ENCODE peak calls at places on chromosomes 13 and 19, in eight cellular contexts. B is testis, S is hepatocyte, L is ovary, R is lower lobe of right lung, O is transverse colon, W is sigmoid colon, U is esophagus squamous epithelium. T is an unnamed sample. For H3K27me3 and H3K4me1, the result is how much of the 10 kb centered on the place peaks cover.

GRCh38 chr19:49338691-49339363 is 3.6 kb downstream of the CD37 start:
- DNase-seq in S (peak), O (peak), R (peak), U (no peak), W (peak), B (peak), L (peak), T (peak)

GRCh38 chr13:51981355-51981754 is 29.9 kb downstream of the ATP7B start:
- DNase-seq in S (no peak), U (no peak), B (no peak), O (no peak), R (no peak), W (no peak), L (no peak), T (no peak)

GRCh38 chr13:80173224-80173623 is 167.7 kb downstream of the SPRY2 start:
- DNase-seq in O (peak), W (no peak), S (no peak), B (no peak), L (no peak), R (no peak), U (no peak), T (no peak)

GRCh38 chr13:46296920-46297319 is 85.2 kb downstream of the LRRC63 start:
- DNase-seq in S (peak), O (no peak), B (no peak), W (no peak), R (no peak), L (no peak), U (no peak), T (no peak)

GRCh38 chr19:45492627-45493470 is 4.0 kb downstream of the RTN2 start:
- DNase-seq in W (peak), U (no peak), O (peak), R (no peak), S (peak), L (no peak), B (no peak), T (peak)

GRCh38 chr13:51825165-51825592 is 19.8 kb downstream of the TMEM272 start:
- DNase-seq in U (no peak), R (no peak), S (no peak), L (no peak), O (no peak), W (no peak), B (no peak), T (no peak)

GRCh38 chr13:31477961-31478360 is 261.4 kb upstream of the RXFP2 start:
- DNase-seq in O (no peak), W (no peak), R (no peak), B (no peak), L (no peak), U (no peak), S (no peak), T (no peak)

GRCh38 chr13:79741006-79741405 is 260.1 kb downstream of the NDFIP2 start:
- DNase-seq in O (no peak), B (peak), R (no peak), W (no peak), U (no peak), S (peak), L (peak), T (no peak)

GRCh38 chr19:48283908-48284307 is 14.0 kb downstream of the ZNF114 start:
- DNase-seq in B (no peak), W (no peak), L (no peak), S (peak), R (no peak), U (no peak), O (no peak), T (no peak)

GRCh38 chr13:79540504-79540903 is 59.5 kb downstream of the NDFIP2 start:
- DNase-seq in L (no peak), S (no peak), U (no peak), B (no peak), R (no peak), O (no peak), W (no peak), T (no peak)

GRCh38 chr13:101305981-101306411 is 110.3 kb downstream of the NALCN start:
- DNase-seq in S (no peak), B (no peak), U (no peak), R (no peak), L (no peak), O (no peak), W (no peak), T (no peak)

GRCh38 chr13:101306773-101307172 is 109.5 kb downstream of the NALCN start:
- DNase-seq in S (no peak), U (no peak), W (no peak), O (no peak), R (no peak), L (no peak), B (no peak), T (no peak)

GRCh38 chr13:101307181-101307701 is 109.1 kb downstream of the NALCN start:
- DNase-seq in R (no peak), O (no peak), W (no peak), S (peak), L (no peak), B (no peak), U (no peak), T (no peak)

GRCh38 chr13:101309014-101309619 is 107.2 kb downstream of the NALCN start:
- DNase-seq in B (no peak), L (no peak), U (no peak), R (no peak), S (no peak), O (no peak), W (no peak), T (no peak)

GRCh38 chr13:101308247-101309013 is 107.9 kb downstream of the NALCN start:
- DNase-seq in B (no peak), S (no peak), L (no peak), U (no peak), R (no peak), W (no peak), O (no peak), T (no peak)
- H3K27me3 ChIP-seq in B (under half), S (under half), L (under half), U (under half), R (under half), W (under half), O (under half), T (under half)

GRCh38 chr19:38697641-38698071 is 46.6 kb downstream of the CAPN12 start:
- DNase-seq in S (no peak), B (no peak), U (no peak), W (no peak), O (no peak), R (no peak), L (no peak), T (no peak)
- H3K4me1 ChIP-seq in S (half or more), B (under half), U (half or more), W (half or more), O (half or more), R (half or more), L (under half), T (under half)

DNA sequence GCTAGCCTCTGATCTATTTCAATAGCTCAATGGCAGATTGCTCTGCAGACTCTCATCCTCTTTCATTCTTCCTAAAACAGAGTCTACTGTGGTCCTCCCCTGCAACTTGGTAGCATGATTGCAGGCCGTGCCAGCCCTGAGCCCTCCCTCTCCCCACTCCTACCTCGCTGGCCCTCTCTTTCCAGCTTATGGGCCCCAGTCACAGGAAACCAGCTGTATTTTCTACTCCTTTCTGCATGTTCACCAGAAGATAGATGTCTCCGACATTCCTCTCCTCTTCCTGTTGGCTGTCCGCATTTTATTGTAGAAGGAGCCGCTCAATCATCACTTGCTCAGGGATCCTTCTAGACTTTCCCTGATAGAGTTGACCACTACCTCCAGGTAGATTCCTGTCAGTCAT is 50.2 kb downstream of the SERP2 start:
- DNase-seq in W (no peak), B (no peak), S (no peak), O (no peak), R (no peak), L (no peak), U (no peak), T (no peak)
- H3K27me3 ChIP-seq in W (under half), B (under half), S (under half), O (under half), R (under half), L (under half), U (under half), T (under half)

GRCh38 chr19:1699386-1699785 is 47.0 kb upstream of the TCF3 start:
- DNase-seq in L (no peak), O (no peak), S (no peak), R (no peak), B (no peak), W (no peak), U (no peak), T (no peak)

GRCh38 chr19:1704339-1704738 is 49.0 kb upstream of the ONECUT3 start:
- DNase-seq in L (no peak), S (no peak), U (no peak), B (no peak), W (no peak), O (no peak), R (no peak), T (no peak)

GRCh38 chr19:1699998-1700732 is 47.8 kb upstream of the TCF3 start:
- DNase-seq in L (no peak), B (no peak), R (no peak), U (no peak), S (no peak), O (no peak), W (peak), T (no peak)

GRCh38 chr19:1698636-1699035 is 46.2 kb upstream of the TCF3 start:
- DNase-seq in R (no peak), L (no peak), O (no peak), S (no peak), B (no peak), W (no peak), U (no peak), T (no peak)

DNA sequence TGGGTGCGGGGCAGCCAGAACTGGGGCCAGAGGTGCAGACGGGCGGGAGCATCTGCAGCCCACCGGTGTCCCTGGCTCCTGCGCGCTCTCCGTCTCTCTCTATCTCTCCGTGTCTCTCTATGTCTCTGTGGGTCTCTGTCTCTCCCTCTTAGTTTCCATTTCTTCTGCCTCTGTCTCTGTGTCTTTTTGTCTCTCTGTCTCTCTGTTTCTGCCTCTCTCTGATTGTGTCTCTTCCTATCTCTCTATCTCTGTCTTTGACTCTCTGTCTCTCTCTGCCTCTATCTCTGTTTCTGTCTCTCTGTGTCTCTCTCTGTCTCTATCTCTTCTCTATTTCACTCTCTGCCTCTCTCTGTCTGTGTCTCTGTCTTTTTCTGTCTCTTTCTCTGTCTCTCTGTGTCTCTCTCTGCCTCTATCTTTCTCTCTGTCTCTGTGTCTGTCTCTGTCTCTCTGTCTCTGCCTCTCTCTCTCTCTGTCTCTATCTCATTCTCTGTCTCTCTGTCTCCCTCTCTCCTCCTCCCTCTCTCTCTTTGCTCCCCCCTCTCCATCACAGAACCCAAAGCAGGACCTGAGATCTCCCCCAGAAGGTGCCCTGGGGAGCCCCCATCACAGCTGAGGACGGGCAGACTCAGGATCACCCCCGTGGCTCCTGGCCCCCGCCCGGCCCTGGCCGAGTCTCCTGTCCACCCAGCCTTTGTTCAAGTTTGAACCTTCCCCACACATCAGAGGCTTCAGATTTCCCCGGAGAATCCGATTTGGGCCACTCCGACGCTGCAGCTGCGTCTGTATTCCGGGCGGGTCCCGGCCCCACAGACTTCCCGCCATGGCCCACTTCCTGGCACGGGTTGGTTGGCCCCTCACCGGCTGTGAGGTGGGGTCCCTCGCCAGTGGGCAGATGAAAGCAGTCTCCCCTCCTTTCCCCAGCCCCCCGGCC is 48.6 kb upstream of the TCF3 start:
- DNase-seq in B (no peak), L (no peak), U (no peak), O (no peak), S (no peak), W (no peak), R (no peak), T (no peak)
- H3K4me1 ChIP-seq in B (under half), L (under half), U (under half), O (under half), S (under half), W (under half), R (under half), T (under half)

GRCh38 chr13:25911020-25911419 is 140.8 kb downstream of the SHISA2 start:
- DNase-seq in S (no peak), L (no peak), O (no peak), U (no peak), W (no peak), B (no peak), R (no peak), T (no peak)
- H3K27me3 ChIP-seq in S (under half), L (under half), O (under half), U (under half), W (under half), B (under half), R (under half), T (under half)

DNA sequence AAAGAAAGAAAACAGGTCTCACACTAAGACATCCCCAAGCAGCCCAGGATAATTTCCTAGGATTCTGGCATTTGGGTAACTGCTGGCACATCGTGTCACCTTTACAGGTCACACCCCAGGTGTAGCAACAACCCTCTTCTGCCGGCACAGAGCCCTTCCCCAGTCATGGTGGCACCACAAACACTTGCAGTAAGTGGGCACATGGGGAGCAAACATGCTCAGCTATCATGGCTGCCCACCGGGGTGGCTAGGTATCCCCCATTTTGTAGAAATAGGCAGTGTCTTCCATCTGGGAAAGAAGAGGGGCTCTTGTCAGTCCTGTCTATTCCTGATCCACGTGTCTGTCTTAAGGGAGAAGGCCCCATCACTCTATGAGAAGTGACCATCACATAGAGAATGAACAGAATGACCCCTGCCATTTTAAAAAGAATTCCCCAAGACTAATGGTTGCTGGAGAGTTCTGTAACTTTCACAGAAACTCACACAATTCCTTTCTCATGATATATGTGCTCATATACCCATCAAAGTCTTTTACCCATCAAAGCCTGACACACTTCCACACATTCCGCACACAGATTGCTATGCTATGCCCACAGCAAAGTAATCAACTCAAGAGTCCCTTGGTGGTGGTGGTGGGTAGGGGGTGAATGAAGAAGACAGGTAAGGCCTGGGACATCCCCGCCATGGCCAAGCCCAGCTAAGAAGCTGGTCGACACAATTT is 33.3 kb downstream of the BRD4 start:
- DNase-seq in R (no peak), S (no peak), B (no peak), U (no peak), O (no peak), W (no peak), L (no peak), T (no peak)
- H3K4me1 ChIP-seq in R (half or more), S (half or more), B (half or more), U (half or more), O (half or more), W (half or more), L (half or more), T (under half)

GRCh38 chr19:2487090-2487489 is 11.2 kb downstream of the GADD45B start:
- DNase-seq in U (no peak), L (no peak), S (no peak), W (no peak), R (no peak), B (no peak), O (no peak), T (no peak)
- H3K27me3 ChIP-seq in U (under half), L (under half), S (under half), W (under half), R (under half), B (under half), O (under half), T (under half)

GRCh38 chr13:48161530-48162179 is 66.8 kb upstream of the MED4 start:
- DNase-seq in L (no peak), R (peak), S (no peak), W (peak), U (no peak), B (peak), O (peak), T (no peak)

GRCh38 chr13:48158915-48159314 is 64.0 kb upstream of the MED4 start:
- DNase-seq in L (no peak), R (no peak), U (no peak), W (no peak), B (no peak), S (no peak), O (no peak), T (no peak)

GRCh38 chr13:48160879-48161278 is 66.0 kb upstream of the MED4 start:
- DNase-seq in S (no peak), O (no peak), R (no peak), B (no peak), L (no peak), U (no peak), W (no peak), T (no peak)

GRCh38 chr13:48158290-48158689 is 63.4 kb upstream of the MED4 start:
- DNase-seq in U (no peak), S (no peak), R (no peak), W (no peak), L (no peak), B (no peak), O (no peak), T (no peak)

GRCh38 chr13:48159436-48160225 is 64.7 kb upstream of the MED4 start:
- DNase-seq in W (no peak), B (no peak), O (no peak), R (no peak), L (no peak), U (no peak), S (no peak), T (no peak)
- H3K4me1 ChIP-seq in W (under half), B (under half), O (under half), R (under half), L (under half), U (half or more), S (under half), T (under half)

T was measured in pancreas.